ENCODE peak calls at places on chromosomes 3 and 15, in four cellular contexts. E, I, Z and D are unnamed samples. For H3K4me1 and H3K36me3, the result is how much of the 10 kb centered on the place peaks cover.

GRCh38 chr3:30513374-30514152 is 92.8 kb upstream of the TGFBR2 start:
- DNase-seq in E (no peak), I (no peak), Z (no peak), D (no peak)

GRCh38 chr15:33994005-33994615 is 25.8 kb downstream of the CHRM5 start:
- DNase-seq in E (no peak), I (peak), Z (no peak), D (peak)

GRCh38 chr3:9820944-9821343 is 10.9 kb downstream of the TTLL3 start:
- DNase-seq in E (no peak), I (peak), Z (no peak), D (no peak)

GRCh38 chr3:171956372-171957104 is 82.8 kb upstream of the FNDC3B start:
- DNase-seq in E (no peak), I (no peak), Z (no peak), D (no peak)

GRCh38 chr3:46840491-46840890 is 22.8 kb downstream of the MYL3 start:
- DNase-seq in E (no peak), I (no peak), Z (no peak), D (no peak)

GRCh38 chr15:83733206-83733605 is 79.3 kb downstream of the ADAMTSL3 start:
- DNase-seq in E (no peak), I (peak), Z (no peak), D (peak)

GRCh38 chr3:184361932-184362667 is 590 bp downstream of the POLR2H start:
- DNase-seq in E (peak), I (peak), Z (peak), D (peak)

GRCh38 chr3:183688869-183689268 is 8.7 kb upstream of the YEATS2 start:
- DNase-seq in E (no peak), I (no peak), Z (no peak), D (no peak)

GRCh38 chr3:29582310-29582709 is 301.4 kb downstream of the RBMS3 start:
- DNase-seq in E (no peak), I (no peak), Z (no peak), D (no peak)

GRCh38 chr3:126607214-126607908 is 47.6 kb downstream of the TXNRD3 start:
- DNase-seq in E (no peak), I (no peak), Z (no peak), D (no peak)

GRCh38 chr15:40909662-40910625 is 15.7 kb downstream of the VPS18 start:
- DNase-seq in E (no peak), I (no peak), Z (no peak), D (no peak)

GRCh38 chr15:40906101-40906946 is 12.1 kb downstream of the VPS18 start:
- DNase-seq in E (peak), I (peak), Z (peak), D (peak)

GRCh38 chr15:40906947-40907802 is 12.9 kb downstream of the VPS18 start:
- DNase-seq in E (no peak), I (peak), Z (peak), D (peak)

GRCh38 chr15:40911139-40911538 is 16.9 kb downstream of the VPS18 start:
- DNase-seq in E (no peak), I (peak), Z (no peak), D (no peak)

DNA sequence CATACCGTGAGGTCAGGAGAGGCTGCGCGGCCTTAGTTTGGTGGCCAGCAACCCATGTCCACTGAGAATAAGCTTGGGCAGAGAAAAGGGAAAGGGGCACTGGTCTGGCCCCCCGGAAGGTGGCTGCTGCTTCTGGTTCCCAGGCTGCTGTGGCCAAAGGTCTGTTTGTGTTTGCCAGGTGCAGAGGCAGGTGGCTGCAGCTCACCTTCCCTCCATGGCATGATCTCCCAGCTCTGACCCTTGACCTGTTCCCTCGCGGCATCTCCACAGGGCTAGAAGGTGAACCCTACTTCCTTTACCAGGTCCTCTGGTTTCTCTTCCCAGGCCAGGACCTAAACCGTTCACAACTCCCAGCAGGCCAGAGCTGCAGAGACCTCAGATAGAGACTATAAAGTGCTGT is 13.8 kb downstream of the VPS18 start:
- DNase-seq in E (no peak), I (peak), Z (no peak), D (no peak)
- H3K27ac ChIP-seq in E (no peak), I (no peak), Z (peak), D (no peak)

DNA sequence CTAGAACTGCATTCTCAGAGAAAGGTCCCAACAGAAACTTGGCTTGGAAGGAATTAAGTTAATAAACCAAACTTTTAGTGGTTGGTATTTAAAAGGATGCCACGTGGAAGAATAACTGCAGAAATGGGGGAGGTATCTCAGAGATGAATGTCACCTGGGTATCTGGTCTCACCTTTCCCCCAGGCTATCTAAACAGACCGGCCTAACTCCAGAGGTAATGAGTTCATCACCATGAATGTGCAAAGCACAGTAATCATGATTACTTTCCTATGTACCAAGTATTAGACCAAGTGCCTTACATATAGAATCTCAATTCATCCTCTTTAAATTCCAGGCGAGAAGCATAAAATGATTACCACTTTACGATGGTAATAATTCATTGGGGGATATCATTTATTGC is 80.8 kb downstream of the FBN1 start:
- DNase-seq in E (no peak), I (no peak), Z (no peak), D (no peak)
- H3K4me1 ChIP-seq in E (under half), I (under half), Z (under half), D (under half)

DNA sequence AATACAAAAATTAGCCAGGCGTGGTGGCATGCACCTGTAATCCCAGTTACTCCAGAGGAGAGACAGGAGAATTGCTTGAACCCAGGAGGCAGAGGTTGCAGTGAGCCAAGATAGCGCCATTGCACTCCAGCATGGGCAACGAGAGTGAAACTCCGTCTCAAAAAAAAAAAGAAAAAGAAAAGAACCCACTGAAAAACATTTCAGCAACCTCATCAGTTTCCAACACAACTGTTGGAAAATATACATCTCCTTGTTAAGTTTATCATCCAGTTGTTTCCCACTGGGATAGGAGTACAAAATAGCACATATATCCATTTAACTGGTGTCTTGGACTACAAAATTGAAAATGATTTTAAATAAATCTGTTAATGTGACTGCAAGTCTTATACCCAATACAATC is 2.2 kb downstream of the RPN1 start:
- DNase-seq in E (no peak), I (no peak), Z (no peak), D (no peak)
- H3K36me3 ChIP-seq in E (under half), I (under half), Z (under half), D (under half)

DNA sequence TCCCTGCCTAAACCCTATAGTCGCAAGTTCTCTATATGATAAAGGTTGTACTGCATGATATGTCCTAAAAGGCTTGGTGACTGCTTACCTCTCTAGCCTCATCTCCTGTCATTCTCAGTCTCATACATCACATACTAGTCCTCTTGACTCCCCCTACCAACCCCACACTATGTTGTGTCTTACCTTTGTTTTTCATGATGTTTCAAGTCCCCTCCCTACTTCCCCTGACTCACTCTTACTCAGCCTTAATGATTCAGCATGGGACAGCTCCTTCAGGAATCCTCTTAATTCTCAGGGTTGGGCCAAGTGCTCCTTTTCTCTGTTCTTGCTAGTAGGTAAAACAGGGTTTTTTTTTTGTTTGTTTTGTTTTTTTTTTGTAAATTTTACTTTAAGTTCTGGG is 49.6 kb downstream of the SLMAP start:
- DNase-seq in E (no peak), I (peak), Z (no peak), D (no peak)
- H3K27ac ChIP-seq in E (no peak), I (no peak), Z (no peak), D (no peak)